ENCODE peak calls at places on chromosomes 12 and 14, in eight cellular contexts. One of them, this sample, is unnamed.

GRCh38 chr12:130780880-130781575 is 58.0 kb downstream of the STX2 start:
- DNase-seq in skeletal muscle cell: no peak
- DNase-seq in A673: no peak
- DNase-seq in heart right ventricle: no peak
- DNase-seq in stomach: no peak
- DNase-seq in bronchial epithelial cell: no peak
- DNase-seq in ovary: no peak
- DNase-seq in kidney epithelial cell: no peak
- DNase-seq in this sample: no peak

GRCh38 chr12:32569256-32569655 is 109.8 kb upstream of the DNM1L start:
- DNase-seq in ovary: no peak
- DNase-seq in stomach: no peak
- DNase-seq in bronchial epithelial cell: no peak
- DNase-seq in skeletal muscle cell: no peak
- DNase-seq in A673: no peak
- DNase-seq in kidney epithelial cell: no peak
- DNase-seq in heart right ventricle: no peak
- DNase-seq in this sample: no peak

GRCh38 chr12:12244341-12244740 is 22.5 kb downstream of the LRP6 start:
- DNase-seq in bronchial epithelial cell: no peak
- DNase-seq in A673: no peak
- DNase-seq in kidney epithelial cell: no peak
- DNase-seq in heart right ventricle: no peak
- DNase-seq in stomach: no peak
- DNase-seq in ovary: no peak
- DNase-seq in skeletal muscle cell: no peak
- DNase-seq in this sample: no peak

GRCh38 chr14:31927348-31927826 is 149.7 kb upstream of the ARHGAP5 start:
- DNase-seq in heart right ventricle: peak; percentile 44
- DNase-seq in bronchial epithelial cell: peak; percentile 98
- DNase-seq in ovary: no peak
- DNase-seq in kidney epithelial cell: peak; percentile 95
- DNase-seq in A673: peak; percentile 18
- DNase-seq in stomach: no peak
- DNase-seq in skeletal muscle cell: peak; percentile 92
- DNase-seq in this sample: peak; percentile 58

GRCh38 chr14:69711065-69711464 is 55.9 kb upstream of the SRSF5 start:
- DNase-seq in kidney epithelial cell: no peak
- DNase-seq in ovary: peak; percentile 76
- DNase-seq in stomach: no peak
- DNase-seq in bronchial epithelial cell: no peak
- DNase-seq in A673: peak; percentile 44
- DNase-seq in skeletal muscle cell: no peak
- DNase-seq in heart right ventricle: peak; percentile 77
- DNase-seq in this sample: no peak

GRCh38 chr12:104237930-104238329 is 22.4 kb downstream of the TXNRD1 start:
- DNase-seq in bronchial epithelial cell: no peak
- DNase-seq in stomach: no peak
- DNase-seq in A673: no peak
- DNase-seq in skeletal muscle cell: no peak
- DNase-seq in kidney epithelial cell: no peak
- DNase-seq in ovary: no peak
- DNase-seq in heart right ventricle: no peak
- DNase-seq in this sample: no peak

GRCh38 chr12:106135781-106136180 is 3.0 kb downstream of the NUAK1 start:
- DNase-seq in skeletal muscle cell: no peak
- DNase-seq in A673: no peak
- DNase-seq in stomach: no peak
- DNase-seq in heart right ventricle: no peak
- DNase-seq in ovary: no peak
- DNase-seq in kidney epithelial cell: no peak
- DNase-seq in bronchial epithelial cell: peak; percentile 79
- DNase-seq in this sample: peak; percentile 26

GRCh38 chr12:59396519-59396918 is 199.3 kb upstream of the SLC16A7 start:
- DNase-seq in heart right ventricle: no peak
- DNase-seq in stomach: peak; percentile 25
- DNase-seq in A673: no peak
- DNase-seq in skeletal muscle cell: no peak
- DNase-seq in bronchial epithelial cell: no peak
- DNase-seq in ovary: no peak
- DNase-seq in kidney epithelial cell: no peak
- DNase-seq in this sample: no peak

GRCh38 chr12:51269174-51270066 is 795 bp downstream of the SMAGP start:
- DNase-seq in kidney epithelial cell: no peak
- DNase-seq in skeletal muscle cell: no peak
- DNase-seq in ovary: peak; percentile 66
- DNase-seq in bronchial epithelial cell: peak; percentile 38
- DNase-seq in heart right ventricle: peak; percentile 26
- DNase-seq in stomach: peak; percentile 69
- DNase-seq in A673: peak; percentile 19
- DNase-seq in this sample: peak; percentile 90

GRCh38 chr14:94768521-94769412 is 1.1 kb downstream of the GSC start:
- DNase-seq in A673: no peak
- DNase-seq in heart right ventricle: no peak
- DNase-seq in kidney epithelial cell: no peak
- DNase-seq in ovary: peak; percentile 43
- DNase-seq in stomach: no peak
- DNase-seq in bronchial epithelial cell: no peak
- DNase-seq in skeletal muscle cell: no peak
- DNase-seq in this sample: peak; percentile 69

GRCh38 chr14:43803076-43803689 is 703.9 kb downstream of the FSCB start:
- DNase-seq in bronchial epithelial cell: no peak
- DNase-seq in kidney epithelial cell: no peak
- DNase-seq in heart right ventricle: no peak
- DNase-seq in skeletal muscle cell: no peak
- DNase-seq in ovary: no peak
- DNase-seq in stomach: no peak
- DNase-seq in A673: no peak
- DNase-seq in this sample: no peak

GRCh38 chr14:37150414-37150813 is 22.0 kb downstream of the SLC25A21 start:
- DNase-seq in bronchial epithelial cell: peak; percentile 56
- DNase-seq in ovary: no peak
- DNase-seq in heart right ventricle: no peak
- DNase-seq in skeletal muscle cell: no peak
- DNase-seq in stomach: no peak
- DNase-seq in kidney epithelial cell: no peak
- DNase-seq in A673: peak; percentile 75
- DNase-seq in this sample: peak; percentile 48

GRCh38 chr12:52232233-52232915 is 669 bp upstream of the KRT7 start:
- DNase-seq in heart right ventricle: no peak
- DNase-seq in A673: no peak
- DNase-seq in kidney epithelial cell: no peak
- DNase-seq in skeletal muscle cell: no peak
- DNase-seq in ovary: no peak
- DNase-seq in bronchial epithelial cell: no peak
- DNase-seq in stomach: no peak
- DNase-seq in this sample: peak; percentile 36

GRCh38 chr14:95211721-95212504 is 54.6 kb upstream of the DICER1 start:
- DNase-seq in bronchial epithelial cell: no peak
- DNase-seq in stomach: peak; percentile 47
- DNase-seq in A673: no peak
- DNase-seq in kidney epithelial cell: no peak
- DNase-seq in skeletal muscle cell: no peak
- DNase-seq in ovary: no peak
- DNase-seq in heart right ventricle: no peak
- DNase-seq in this sample: no peak

GRCh38 chr12:32344047-32344446 is 55.3 kb upstream of the FGD4 start:
- DNase-seq in kidney epithelial cell: no peak
- DNase-seq in heart right ventricle: no peak
- DNase-seq in skeletal muscle cell: no peak
- DNase-seq in bronchial epithelial cell: no peak
- DNase-seq in A673: no peak
- DNase-seq in ovary: no peak
- DNase-seq in stomach: no peak
- DNase-seq in this sample: no peak

GRCh38 chr12:42039146-42039545 is 105.5 kb downstream of the GXYLT1 start:
- DNase-seq in A673: peak; percentile 35
- DNase-seq in stomach: no peak
- DNase-seq in kidney epithelial cell: no peak
- DNase-seq in ovary: no peak
- DNase-seq in heart right ventricle: no peak
- DNase-seq in bronchial epithelial cell: peak; percentile 41
- DNase-seq in skeletal muscle cell: peak; percentile 56
- DNase-seq in this sample: no peak

GRCh38 chr12:77406131-77406905 is 340.9 kb upstream of the E2F7 start:
- DNase-seq in kidney epithelial cell: no peak
- DNase-seq in bronchial epithelial cell: no peak
- DNase-seq in A673: no peak
- DNase-seq in skeletal muscle cell: no peak
- DNase-seq in heart right ventricle: no peak
- DNase-seq in ovary: no peak
- DNase-seq in stomach: no peak
- DNase-seq in this sample: no peak

GRCh38 chr14:76769636-76770292 is 8.5 kb downstream of the VASH1 start:
- DNase-seq in bronchial epithelial cell: no peak
- DNase-seq in ovary: no peak
- DNase-seq in stomach: no peak
- DNase-seq in A673: no peak
- DNase-seq in kidney epithelial cell: no peak
- DNase-seq in skeletal muscle cell: no peak
- DNase-seq in heart right ventricle: no peak
- DNase-seq in this sample: no peak

GRCh38 chr14:89921896-89922548 is 32.5 kb downstream of the EFCAB11 start:
- DNase-seq in A673: peak; percentile 37
- DNase-seq in skeletal muscle cell: peak; percentile 56
- DNase-seq in ovary: no peak
- DNase-seq in stomach: no peak
- DNase-seq in kidney epithelial cell: peak; percentile 34
- DNase-seq in heart right ventricle: no peak
- DNase-seq in bronchial epithelial cell: peak; percentile 85
- DNase-seq in this sample: no peak
- H3K4me3 ChIP-seq in A673: no peak overlapping the region
- H3K4me3 ChIP-seq in skeletal muscle cell: no peak overlapping the region
- H3K4me3 ChIP-seq in ovary: no peak overlapping the region
- H3K4me3 ChIP-seq in stomach: no peak overlapping the region
- H3K4me3 ChIP-seq in kidney epithelial cell: no peak overlapping the region
- H3K4me3 ChIP-seq in heart right ventricle: no peak overlapping the region
- H3K4me3 ChIP-seq in bronchial epithelial cell: no peak overlapping the region
- H3K4me3 ChIP-seq in this sample: no peak overlapping the region

GRCh38 chr14:22476882-22477281 is 112.1 kb downstream of the DAD1 start:
- DNase-seq in A673: no peak
- DNase-seq in bronchial epithelial cell: no peak
- DNase-seq in ovary: no peak
- DNase-seq in kidney epithelial cell: no peak
- DNase-seq in skeletal muscle cell: no peak
- DNase-seq in heart right ventricle: no peak
- DNase-seq in stomach: no peak
- DNase-seq in this sample: no peak

GRCh38 chr14:22474730-22475351 is 114.2 kb downstream of the DAD1 start:
- DNase-seq in stomach: no peak
- DNase-seq in bronchial epithelial cell: peak; percentile 64
- DNase-seq in A673: peak; percentile 53
- DNase-seq in skeletal muscle cell: no peak
- DNase-seq in heart right ventricle: no peak
- DNase-seq in ovary: no peak
- DNase-seq in kidney epithelial cell: no peak
- DNase-seq in this sample: no peak

GRCh38 chr14:22472935-22473854 is 115.8 kb downstream of the DAD1 start:
- DNase-seq in kidney epithelial cell: no peak
- DNase-seq in ovary: no peak
- DNase-seq in A673: peak; percentile 89
- DNase-seq in stomach: peak; percentile 63
- DNase-seq in bronchial epithelial cell: peak; percentile 51
- DNase-seq in heart right ventricle: peak; percentile 40
- DNase-seq in skeletal muscle cell: no peak
- DNase-seq in this sample: peak; percentile 72

GRCh38 chr14:22476005-22476751 is 112.8 kb downstream of the DAD1 start:
- DNase-seq in stomach: no peak
- DNase-seq in kidney epithelial cell: no peak
- DNase-seq in skeletal muscle cell: no peak
- DNase-seq in A673: no peak
- DNase-seq in ovary: no peak
- DNase-seq in bronchial epithelial cell: no peak
- DNase-seq in heart right ventricle: no peak
- DNase-seq in this sample: no peak

GRCh38 chr14:22475381-22475780 is 113.6 kb downstream of the DAD1 start:
- DNase-seq in skeletal muscle cell: no peak
- DNase-seq in heart right ventricle: no peak
- DNase-seq in bronchial epithelial cell: no peak
- DNase-seq in ovary: no peak
- DNase-seq in A673: no peak
- DNase-seq in stomach: no peak
- DNase-seq in kidney epithelial cell: no peak
- DNase-seq in this sample: no peak
- H3K4me3 ChIP-seq in skeletal muscle cell: no peak overlapping the region
- H3K4me3 ChIP-seq in heart right ventricle: no peak overlapping the region
- H3K4me3 ChIP-seq in bronchial epithelial cell: no peak overlapping the region
- H3K4me3 ChIP-seq in ovary: no peak overlapping the region
- H3K4me3 ChIP-seq in A673: peak overlapping the region; percentile 20
- H3K4me3 ChIP-seq in stomach: no peak overlapping the region
- H3K4me3 ChIP-seq in kidney epithelial cell: no peak overlapping the region
- H3K4me3 ChIP-seq in this sample: no peak overlapping the region

GRCh38 chr14:20494935-20495766 is 10.2 kb upstream of the RNASE10 start:
- DNase-seq in kidney epithelial cell: no peak
- DNase-seq in stomach: no peak
- DNase-seq in heart right ventricle: no peak
- DNase-seq in skeletal muscle cell: no peak
- DNase-seq in bronchial epithelial cell: peak; percentile 90
- DNase-seq in ovary: no peak
- DNase-seq in A673: peak; percentile 19
- DNase-seq in this sample: no peak
- H3K4me3 ChIP-seq in kidney epithelial cell: no peak overlapping the region
- H3K4me3 ChIP-seq in stomach: no peak overlapping the region
- H3K4me3 ChIP-seq in heart right ventricle: no peak overlapping the region
- H3K4me3 ChIP-seq in skeletal muscle cell: no peak overlapping the region
- H3K4me3 ChIP-seq in bronchial epithelial cell: no peak overlapping the region
- H3K4me3 ChIP-seq in ovary: no peak overlapping the region
- H3K4me3 ChIP-seq in A673: no peak overlapping the region
- H3K4me3 ChIP-seq in this sample: no peak overlapping the region

DNA sequence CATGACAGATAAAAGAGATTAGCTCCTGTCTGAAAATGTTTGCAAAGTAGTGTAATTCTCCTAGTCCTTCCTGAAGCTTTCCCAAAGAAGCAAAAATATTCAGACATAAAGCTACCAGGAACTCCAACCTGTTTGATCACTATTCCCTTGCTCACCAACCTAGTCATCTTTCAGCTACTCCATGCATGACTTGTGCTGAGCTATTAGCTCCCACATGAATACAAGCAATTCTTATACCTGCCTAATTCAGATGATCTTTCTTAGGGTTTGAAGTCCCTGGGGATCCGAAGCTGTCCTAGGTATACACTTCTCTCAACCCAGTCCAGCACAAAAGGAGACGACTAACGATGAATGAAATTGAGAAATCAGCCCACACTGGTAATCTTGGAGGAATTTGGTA is 691 bp upstream of the PTGR2 start:
- DNase-seq in bronchial epithelial cell: peak; percentile 89
- DNase-seq in stomach: no peak
- DNase-seq in A673: peak; percentile 12
- DNase-seq in kidney epithelial cell: peak; percentile 76
- DNase-seq in ovary: no peak
- DNase-seq in skeletal muscle cell: no peak
- DNase-seq in heart right ventricle: no peak
- DNase-seq in this sample: peak; percentile 55
- H3K4me3 ChIP-seq in bronchial epithelial cell: peak overlapping the region; percentile 68
- H3K4me3 ChIP-seq in stomach: peak overlapping the region; percentile 55
- H3K4me3 ChIP-seq in A673: peak overlapping the region; percentile 69
- H3K4me3 ChIP-seq in kidney epithelial cell: peak overlapping the region; percentile 53
- H3K4me3 ChIP-seq in ovary: peak overlapping the region; percentile 75
- H3K4me3 ChIP-seq in skeletal muscle cell: peak overlapping the region; percentile 66
- H3K4me3 ChIP-seq in heart right ventricle: peak overlapping the region; percentile 77
- H3K4me3 ChIP-seq in this sample: peak overlapping the region; percentile 70

This sample was measured in neural progenitor cell.